ENCODE peak calls at places on chromosomes 12 and 14, in nine cellular contexts. L, X, U, J, H, S, W, B and E are unnamed samples.
A peak's percentile ranks its signal among the peaks of the same experiment; 100 is the strongest.

GRCh38 chr12:19978193-19978592 is 390.1 kb upstream of the PDE3A start:
- DNase-seq in L (no peak), X (no peak), U (no peak), J (peak; percentile 46), H (peak; percentile 93), S (no peak), W (peak; percentile 98), B (peak; percentile 93), E (no peak)

GRCh38 chr14:89443002-89443660 is 26.1 kb upstream of the FOXN3 start:
- DNase-seq in L (no peak), X (no peak), U (no peak), J (peak; percentile 44), H (peak; percentile 41), S (no peak), W (no peak), B (no peak), E (no peak)

GRCh38 chr14:91078095-91078737 is 17.8 kb upstream of the RPS6KA5 start:
- DNase-seq in L (no peak), X (peak; percentile 27), U (no peak), J (no peak), H (no peak), S (peak; percentile 55), W (no peak), B (no peak), E (no peak)

GRCh38 chr12:122992386-122992785 is 11.9 kb downstream of the ARL6IP4 start:
- DNase-seq in L (no peak), X (no peak), U (no peak), J (no peak), H (no peak), S (no peak), W (no peak), B (no peak), E (no peak)

GRCh38 chr12:11727133-11727664 is 77.7 kb downstream of the ETV6 start:
- DNase-seq in L (no peak), X (peak; percentile 74), U (no peak), J (no peak), H (no peak), S (peak; percentile 62), W (no peak), B (no peak), E (no peak)

GRCh38 chr12:7090222-7090998 is 1.8 kb downstream of the C1R start:
- DNase-seq in L (no peak), X (no peak), U (no peak), J (no peak), H (no peak), S (no peak), W (no peak), B (no peak), E (no peak)

GRCh38 chr14:101820283-101820798 is 58.8 kb downstream of the PPP2R5C start:
- DNase-seq in L (no peak), X (no peak), U (no peak), J (no peak), H (no peak), S (peak; percentile 69), W (no peak), B (no peak), E (no peak)

GRCh38 chr12:81502912-81503695 is 256.0 kb downstream of the PPFIA2 start:
- DNase-seq in L (no peak), X (no peak), U (no peak), J (peak; percentile 66), H (no peak), S (no peak), W (peak; percentile 79), B (peak; percentile 35), E (no peak)

GRCh38 chr14:55430024-55430690 is 10.3 kb downstream of the TBPL2 start:
- DNase-seq in L (peak; percentile 74), X (peak; percentile 22), U (no peak), J (peak; percentile 82), H (peak; percentile 62), S (peak; percentile 52), W (peak; percentile 67), B (peak; percentile 79), E (no peak)